ENCODE peak calls at places on chromosome 10, in seven cellular contexts. One of them, this sample, is unnamed.
A peak's percentile ranks its signal among the peaks of the same experiment; 100 is the strongest.

GRCh38 chr10:122570920-122571319 is 10.4 kb downstream of the DMBT1 start:
- DNase-seq in trophoblast cell: no peak
- DNase-seq in IMR-90: no peak
- DNase-seq in hepatocyte: no peak
- DNase-seq in GM23248: no peak
- DNase-seq in breast epithelium: no peak
- DNase-seq in stomach: no peak
- DNase-seq in this sample: no peak

GRCh38 chr10:132477066-132477397 is 60.6 kb upstream of the INPP5A start:
- DNase-seq in hepatocyte: no peak
- DNase-seq in breast epithelium: peak; percentile 47
- DNase-seq in IMR-90: no peak
- DNase-seq in stomach: no peak
- DNase-seq in GM23248: no peak
- DNase-seq in trophoblast cell: no peak
- DNase-seq in this sample: no peak

GRCh38 chr10:100353770-100354485 is 6.9 kb downstream of the SCD start:
- DNase-seq in breast epithelium: no peak
- DNase-seq in GM23248: no peak
- DNase-seq in IMR-90: no peak
- DNase-seq in trophoblast cell: no peak
- DNase-seq in stomach: no peak
- DNase-seq in hepatocyte: no peak
- DNase-seq in this sample: no peak

GRCh38 chr10:84108797-84109196 is 30.5 kb upstream of the GHITM start:
- DNase-seq in hepatocyte: no peak
- DNase-seq in GM23248: no peak
- DNase-seq in stomach: no peak
- DNase-seq in IMR-90: no peak
- DNase-seq in breast epithelium: no peak
- DNase-seq in trophoblast cell: no peak
- DNase-seq in this sample: no peak

GRCh38 chr10:88659725-88660592 is 4.3 kb upstream of the LIPF start:
- DNase-seq in stomach: no peak
- DNase-seq in GM23248: peak; percentile 39
- DNase-seq in breast epithelium: no peak
- DNase-seq in hepatocyte: no peak
- DNase-seq in trophoblast cell: no peak
- DNase-seq in IMR-90: peak; percentile 59
- DNase-seq in this sample: no peak

GRCh38 chr10:24901686-24902399 is 50.6 kb downstream of the PRTFDC1 start:
- DNase-seq in trophoblast cell: no peak
- DNase-seq in hepatocyte: peak; percentile 71
- DNase-seq in stomach: peak; percentile 64
- DNase-seq in IMR-90: peak; percentile 98
- DNase-seq in breast epithelium: no peak
- DNase-seq in GM23248: peak; percentile 94
- DNase-seq in this sample: no peak

GRCh38 chr10:14052926-14053325 is 277.8 kb downstream of the FRMD4A start:
- DNase-seq in GM23248: no peak
- DNase-seq in IMR-90: no peak
- DNase-seq in hepatocyte: no peak
- DNase-seq in breast epithelium: no peak
- DNase-seq in trophoblast cell: no peak
- DNase-seq in stomach: no peak
- DNase-seq in this sample: no peak

GRCh38 chr10:132908621-132909295 is 33.6 kb downstream of the CFAP46 start:
- DNase-seq in breast epithelium: no peak
- DNase-seq in IMR-90: no peak
- DNase-seq in trophoblast cell: no peak
- DNase-seq in GM23248: no peak
- DNase-seq in stomach: no peak
- DNase-seq in hepatocyte: no peak
- DNase-seq in this sample: no peak

GRCh38 chr10:124096494-124096893 is 3.1 kb upstream of the CHST15 start:
- DNase-seq in IMR-90: no peak
- DNase-seq in breast epithelium: no peak
- DNase-seq in hepatocyte: no peak
- DNase-seq in GM23248: no peak
- DNase-seq in trophoblast cell: no peak
- DNase-seq in stomach: no peak
- DNase-seq in this sample: no peak

GRCh38 chr10:124095096-124095495 is 1.7 kb upstream of the CHST15 start:
- DNase-seq in trophoblast cell: no peak
- DNase-seq in stomach: no peak
- DNase-seq in IMR-90: no peak
- DNase-seq in breast epithelium: no peak
- DNase-seq in hepatocyte: no peak
- DNase-seq in GM23248: no peak
- DNase-seq in this sample: no peak

GRCh38 chr10:124093076-124093773 is at the start of gene CHST15:
- DNase-seq in IMR-90: no peak
- DNase-seq in GM23248: peak; percentile 38
- DNase-seq in breast epithelium: peak; percentile 72
- DNase-seq in trophoblast cell: peak; percentile 47
- DNase-seq in hepatocyte: peak; percentile 77
- DNase-seq in stomach: peak; percentile 48
- DNase-seq in this sample: no peak

GRCh38 chr10:124092270-124093075 is 925 bp downstream of the CHST15 start:
- DNase-seq in IMR-90: no peak
- DNase-seq in trophoblast cell: peak; percentile 32
- DNase-seq in hepatocyte: peak; percentile 68
- DNase-seq in stomach: peak; percentile 59
- DNase-seq in breast epithelium: no peak
- DNase-seq in GM23248: peak; percentile 37
- DNase-seq in this sample: peak; percentile 32

GRCh38 chr10:124094419-124094785 is 1.0 kb upstream of the CHST15 start:
- DNase-seq in breast epithelium: no peak
- DNase-seq in hepatocyte: no peak
- DNase-seq in trophoblast cell: no peak
- DNase-seq in GM23248: no peak
- DNase-seq in IMR-90: no peak
- DNase-seq in stomach: no peak
- DNase-seq in this sample: no peak
- H3K27ac ChIP-seq in breast epithelium: peak overlapping the region; percentile 88
- H3K27ac ChIP-seq in hepatocyte: no peak overlapping the region
- H3K27ac ChIP-seq in trophoblast cell: no peak overlapping the region
- H3K27ac ChIP-seq in GM23248: no peak overlapping the region
- H3K27ac ChIP-seq in IMR-90: no peak overlapping the region
- H3K27ac ChIP-seq in stomach: peak overlapping the region; percentile 92
- H3K27ac ChIP-seq in this sample: peak overlapping the region; percentile 52

DNA sequence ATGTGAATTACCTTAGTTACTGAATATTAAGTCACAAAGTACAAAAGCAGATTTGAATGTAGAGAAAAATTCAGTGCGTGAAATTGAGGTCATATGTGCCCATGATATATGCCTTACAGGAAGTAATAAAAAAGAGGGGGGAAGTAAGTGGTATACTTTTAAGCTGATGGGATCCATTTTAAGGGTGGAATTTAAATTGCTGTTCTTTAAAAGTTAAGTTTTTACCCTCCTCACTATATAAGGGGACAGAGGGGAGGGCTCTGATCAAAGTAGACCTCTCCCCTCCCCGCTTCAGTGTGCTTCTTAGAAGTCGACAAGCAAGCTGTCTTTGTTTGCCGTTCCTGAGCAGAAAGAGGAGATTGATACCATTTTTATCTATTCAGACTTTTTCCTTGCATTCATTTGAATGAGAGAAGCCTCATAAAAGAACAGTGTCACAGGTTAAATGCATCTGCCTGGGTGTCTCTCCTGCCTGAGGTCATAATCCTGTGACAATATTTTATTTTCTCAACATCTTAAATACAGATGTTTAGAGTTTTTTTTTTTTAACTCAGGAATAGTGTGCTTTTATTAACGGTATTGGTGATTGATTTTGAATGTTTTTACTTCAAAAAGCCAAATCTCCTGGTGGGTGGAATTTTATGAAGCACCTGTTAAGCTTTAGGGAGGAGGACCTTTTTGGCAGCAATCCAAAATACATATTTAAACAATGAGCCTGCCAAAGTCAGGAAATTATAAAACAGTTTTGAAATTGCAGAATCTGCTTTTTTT is 141.6 kb downstream of the KAT6B start:
- DNase-seq in hepatocyte: peak; percentile 28
- DNase-seq in GM23248: no peak
- DNase-seq in trophoblast cell: no peak
- DNase-seq in breast epithelium: no peak
- DNase-seq in IMR-90: no peak
- DNase-seq in stomach: no peak
- DNase-seq in this sample: no peak
- H3K27ac ChIP-seq in hepatocyte: peak overlapping the region; percentile 17
- H3K27ac ChIP-seq in GM23248: no peak overlapping the region
- H3K27ac ChIP-seq in trophoblast cell: no peak overlapping the region
- H3K27ac ChIP-seq in breast epithelium: no peak overlapping the region
- H3K27ac ChIP-seq in IMR-90: no peak overlapping the region
- H3K27ac ChIP-seq in stomach: no peak overlapping the region
- H3K27ac ChIP-seq in this sample: no peak overlapping the region

GRCh38 chr10:105803206-105803605 is 1162.1 kb downstream of the SORCS3 start:
- DNase-seq in IMR-90: no peak
- DNase-seq in breast epithelium: no peak
- DNase-seq in trophoblast cell: no peak
- DNase-seq in GM23248: no peak
- DNase-seq in hepatocyte: peak; percentile 11
- DNase-seq in stomach: no peak
- DNase-seq in this sample: no peak
- H3K27ac ChIP-seq in IMR-90: no peak overlapping the region
- H3K27ac ChIP-seq in breast epithelium: no peak overlapping the region
- H3K27ac ChIP-seq in trophoblast cell: no peak overlapping the region
- H3K27ac ChIP-seq in GM23248: no peak overlapping the region
- H3K27ac ChIP-seq in hepatocyte: no peak overlapping the region
- H3K27ac ChIP-seq in stomach: no peak overlapping the region
- H3K27ac ChIP-seq in this sample: no peak overlapping the region

DNA sequence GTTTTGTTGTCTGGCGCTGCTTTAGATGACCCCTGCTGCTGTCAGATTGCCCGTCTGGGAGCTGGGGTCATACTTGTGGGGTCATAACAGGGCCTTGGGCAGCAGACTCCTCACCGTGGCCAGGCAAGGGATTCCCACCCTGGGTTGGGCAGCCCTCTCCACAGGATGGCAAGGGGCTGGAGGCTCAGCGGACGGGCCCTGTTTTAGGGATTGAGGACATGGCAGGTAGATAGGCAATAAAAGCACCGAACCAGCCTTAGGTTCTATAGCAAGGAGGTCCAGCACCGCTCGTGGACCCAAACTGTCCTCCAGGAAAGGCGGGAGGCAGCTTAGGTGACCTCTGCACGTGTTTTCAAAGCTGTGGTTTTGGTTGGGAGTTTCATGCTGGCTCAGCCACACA is 60.0 kb downstream of the GRK5 start:
- DNase-seq in IMR-90: no peak
- DNase-seq in trophoblast cell: no peak
- DNase-seq in GM23248: no peak
- DNase-seq in breast epithelium: peak; percentile 43
- DNase-seq in stomach: no peak
- DNase-seq in hepatocyte: no peak
- DNase-seq in this sample: no peak
- H3K27ac ChIP-seq in IMR-90: no peak overlapping the region
- H3K27ac ChIP-seq in trophoblast cell: no peak overlapping the region
- H3K27ac ChIP-seq in GM23248: no peak overlapping the region
- H3K27ac ChIP-seq in breast epithelium: no peak overlapping the region
- H3K27ac ChIP-seq in stomach: peak overlapping the region; percentile 11
- H3K27ac ChIP-seq in hepatocyte: no peak overlapping the region
- H3K27ac ChIP-seq in this sample: no peak overlapping the region

DNA sequence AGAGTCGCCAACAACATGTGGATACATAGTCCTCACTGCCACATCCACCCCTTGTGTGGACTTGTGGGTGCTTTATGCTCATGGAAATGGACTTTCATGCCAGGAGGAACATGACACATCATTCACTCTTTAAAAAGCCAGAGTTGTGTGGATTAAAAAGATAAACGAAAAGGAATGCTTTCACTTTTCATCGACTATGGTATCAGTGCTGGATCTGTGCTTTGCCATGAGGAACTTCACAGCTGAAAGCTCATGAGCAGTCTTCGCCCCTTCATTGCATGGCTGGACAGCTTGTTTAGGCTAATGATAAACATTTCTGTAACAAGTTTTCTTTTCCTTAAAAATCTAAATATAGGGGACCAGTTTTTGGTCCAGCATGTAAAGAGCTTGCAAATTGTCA is 173.7 kb upstream of the NPS start:
- DNase-seq in GM23248: no peak
- DNase-seq in IMR-90: peak; percentile 57
- DNase-seq in hepatocyte: no peak
- DNase-seq in trophoblast cell: peak; percentile 39
- DNase-seq in stomach: no peak
- DNase-seq in breast epithelium: no peak
- DNase-seq in this sample: no peak
- H3K27ac ChIP-seq in GM23248: no peak overlapping the region
- H3K27ac ChIP-seq in IMR-90: peak overlapping the region; percentile 76
- H3K27ac ChIP-seq in hepatocyte: no peak overlapping the region
- H3K27ac ChIP-seq in trophoblast cell: no peak overlapping the region
- H3K27ac ChIP-seq in stomach: no peak overlapping the region
- H3K27ac ChIP-seq in breast epithelium: no peak overlapping the region
- H3K27ac ChIP-seq in this sample: no peak overlapping the region

DNA sequence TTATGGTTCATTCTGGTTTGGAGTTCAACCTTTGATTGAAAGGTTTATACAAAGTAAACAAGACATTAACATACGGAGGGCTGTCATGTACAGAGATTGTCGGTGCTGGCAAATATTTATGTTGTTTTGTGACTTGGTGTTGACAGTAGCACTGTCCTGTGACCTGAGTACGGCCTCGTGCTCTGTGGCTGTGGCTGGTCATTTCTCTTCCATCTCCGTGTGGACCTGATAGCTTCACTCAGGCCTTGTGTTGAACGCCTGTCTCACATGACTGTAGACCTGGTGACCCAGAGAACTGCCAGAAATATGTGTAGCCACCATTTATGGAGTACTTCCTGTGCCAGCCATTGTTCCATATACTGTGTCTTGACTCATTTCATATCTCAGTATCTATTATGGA is 311.6 kb downstream of the CCDC3 start:
- DNase-seq in trophoblast cell: no peak
- DNase-seq in breast epithelium: no peak
- DNase-seq in GM23248: no peak
- DNase-seq in hepatocyte: no peak
- DNase-seq in stomach: no peak
- DNase-seq in IMR-90: no peak
- DNase-seq in this sample: no peak
- H3K27ac ChIP-seq in trophoblast cell: no peak overlapping the region
- H3K27ac ChIP-seq in breast epithelium: no peak overlapping the region
- H3K27ac ChIP-seq in GM23248: no peak overlapping the region
- H3K27ac ChIP-seq in hepatocyte: peak overlapping the region; percentile 44
- H3K27ac ChIP-seq in stomach: peak overlapping the region; percentile 11
- H3K27ac ChIP-seq in IMR-90: no peak overlapping the region
- H3K27ac ChIP-seq in this sample: no peak overlapping the region

GRCh38 chr10:106547047-106547635 is 617.4 kb downstream of the SORCS1 start:
- DNase-seq in trophoblast cell: no peak
- DNase-seq in IMR-90: no peak
- DNase-seq in stomach: no peak
- DNase-seq in hepatocyte: no peak
- DNase-seq in GM23248: no peak
- DNase-seq in breast epithelium: no peak
- DNase-seq in this sample: no peak
- H3K27ac ChIP-seq in trophoblast cell: no peak overlapping the region
- H3K27ac ChIP-seq in IMR-90: no peak overlapping the region
- H3K27ac ChIP-seq in stomach: no peak overlapping the region
- H3K27ac ChIP-seq in hepatocyte: no peak overlapping the region
- H3K27ac ChIP-seq in GM23248: no peak overlapping the region
- H3K27ac ChIP-seq in breast epithelium: no peak overlapping the region
- H3K27ac ChIP-seq in this sample: no peak overlapping the region

This sample was measured in substantia nigra.